ENCODE peak calls at places on chromosomes 5 and 9, in seven cellular contexts. One of them, this sample, is unnamed.
A peak's percentile ranks its signal among the peaks of the same experiment; 100 is the strongest.

GRCh38 chr9:93299418-93300174 is 115.7 kb downstream of the WNK2 start:
- DNase-seq in hepatocyte: no peak
- DNase-seq in mucosa of descending colon: peak; percentile 66
- DNase-seq in IMR-90: no peak
- DNase-seq in suprapubic skin: peak; percentile 44
- DNase-seq in GM23248: no peak
- DNase-seq in iPS DF 6.9: no peak
- DNase-seq in this sample: peak; percentile 18

GRCh38 chr9:73441890-73442818 is 290.5 kb downstream of the ANXA1 start:
- DNase-seq in hepatocyte: no peak
- DNase-seq in mucosa of descending colon: no peak
- DNase-seq in IMR-90: no peak
- DNase-seq in suprapubic skin: no peak
- DNase-seq in GM23248: peak; percentile 9
- DNase-seq in iPS DF 6.9: peak; percentile 39
- DNase-seq in this sample: no peak

GRCh38 chr5:81147970-81148571 is 85.1 kb upstream of the CKMT2 start:
- DNase-seq in hepatocyte: no peak
- DNase-seq in mucosa of descending colon: no peak
- DNase-seq in IMR-90: no peak
- DNase-seq in suprapubic skin: no peak
- DNase-seq in GM23248: no peak
- DNase-seq in iPS DF 6.9: no peak
- DNase-seq in this sample: no peak

GRCh38 chr5:174166231-174167079 is 120.9 kb downstream of the NSG2 start:
- DNase-seq in hepatocyte: no peak
- DNase-seq in mucosa of descending colon: no peak
- DNase-seq in IMR-90: no peak
- DNase-seq in suprapubic skin: no peak
- DNase-seq in GM23248: no peak
- DNase-seq in iPS DF 6.9: no peak
- DNase-seq in this sample: peak; percentile 50

GRCh38 chr5:2902186-2902585 is 150.7 kb upstream of the IRX2 start:
- DNase-seq in hepatocyte: no peak
- DNase-seq in mucosa of descending colon: no peak
- DNase-seq in IMR-90: no peak
- DNase-seq in suprapubic skin: no peak
- DNase-seq in GM23248: no peak
- DNase-seq in iPS DF 6.9: no peak
- DNase-seq in this sample: no peak

GRCh38 chr5:138369249-138369648 is 16.8 kb downstream of the KDM3B start:
- DNase-seq in hepatocyte: no peak
- DNase-seq in mucosa of descending colon: no peak
- DNase-seq in IMR-90: no peak
- DNase-seq in suprapubic skin: no peak
- DNase-seq in GM23248: no peak
- DNase-seq in iPS DF 6.9: no peak
- DNase-seq in this sample: no peak

GRCh38 chr5:142152383-142152730 is 43.8 kb downstream of the NDFIP1 start:
- DNase-seq in hepatocyte: no peak
- DNase-seq in mucosa of descending colon: no peak
- DNase-seq in IMR-90: peak; percentile 40
- DNase-seq in suprapubic skin: no peak
- DNase-seq in GM23248: peak; percentile 21
- DNase-seq in iPS DF 6.9: no peak
- DNase-seq in this sample: no peak

GRCh38 chr5:174307656-174308271 is 262.3 kb downstream of the NSG2 start:
- DNase-seq in hepatocyte: no peak
- DNase-seq in mucosa of descending colon: no peak
- DNase-seq in IMR-90: no peak
- DNase-seq in suprapubic skin: no peak
- DNase-seq in GM23248: no peak
- DNase-seq in iPS DF 6.9: no peak
- DNase-seq in this sample: no peak

GRCh38 chr5:159310492-159310891 is 19.8 kb downstream of the IL12B start:
- DNase-seq in hepatocyte: peak; percentile 74
- DNase-seq in mucosa of descending colon: peak; percentile 56
- DNase-seq in IMR-90: no peak
- DNase-seq in suprapubic skin: no peak
- DNase-seq in GM23248: no peak
- DNase-seq in iPS DF 6.9: no peak
- DNase-seq in this sample: no peak

GRCh38 chr9:120324996-120325642 is 254.8 kb downstream of the CDK5RAP2 start:
- DNase-seq in hepatocyte: no peak
- DNase-seq in mucosa of descending colon: no peak
- DNase-seq in IMR-90: no peak
- DNase-seq in suprapubic skin: no peak
- DNase-seq in GM23248: no peak
- DNase-seq in iPS DF 6.9: peak; percentile 41
- DNase-seq in this sample: no peak

GRCh38 chr5:123512631-123513461 is 869 bp downstream of the CSNK1G3 start:
- DNase-seq in hepatocyte: peak; percentile 41
- DNase-seq in mucosa of descending colon: peak; percentile 70
- DNase-seq in IMR-90: peak; percentile 30
- DNase-seq in suprapubic skin: peak; percentile 78
- DNase-seq in GM23248: peak; percentile 58
- DNase-seq in iPS DF 6.9: no peak
- DNase-seq in this sample: peak; percentile 64

GRCh38 chr5:1033606-1034420 is 25.2 kb downstream of the NKD2 start:
- DNase-seq in hepatocyte: no peak
- DNase-seq in mucosa of descending colon: no peak
- DNase-seq in IMR-90: no peak
- DNase-seq in suprapubic skin: no peak
- DNase-seq in GM23248: no peak
- DNase-seq in iPS DF 6.9: no peak
- DNase-seq in this sample: no peak

GRCh38 chr5:103465891-103466290 is 96.7 kb downstream of the NUDT12 start:
- DNase-seq in hepatocyte: no peak
- DNase-seq in mucosa of descending colon: no peak
- DNase-seq in IMR-90: no peak
- DNase-seq in suprapubic skin: no peak
- DNase-seq in GM23248: peak; percentile 35
- DNase-seq in iPS DF 6.9: no peak
- DNase-seq in this sample: no peak

GRCh38 chr5:112762113-112762810 is 24.6 kb downstream of the APC start:
- DNase-seq in hepatocyte: no peak
- DNase-seq in mucosa of descending colon: no peak
- DNase-seq in IMR-90: peak; percentile 40
- DNase-seq in suprapubic skin: no peak
- DNase-seq in GM23248: peak; percentile 70
- DNase-seq in iPS DF 6.9: no peak
- DNase-seq in this sample: no peak

GRCh38 chr9:100756217-100756616 is 178.3 kb downstream of the CAVIN4 start:
- DNase-seq in hepatocyte: no peak
- DNase-seq in mucosa of descending colon: no peak
- DNase-seq in IMR-90: no peak
- DNase-seq in suprapubic skin: no peak
- DNase-seq in GM23248: peak; percentile 1
- DNase-seq in iPS DF 6.9: no peak
- DNase-seq in this sample: no peak

GRCh38 chr5:134647750-134648424 is 698 bp upstream of the SEC24A start:
- DNase-seq in hepatocyte: peak; percentile 32
- DNase-seq in mucosa of descending colon: no peak
- DNase-seq in IMR-90: peak; percentile 35
- DNase-seq in suprapubic skin: no peak
- DNase-seq in GM23248: peak; percentile 75
- DNase-seq in iPS DF 6.9: no peak
- DNase-seq in this sample: no peak

GRCh38 chr5:131386779-131387178 is 122.9 kb downstream of the CDC42SE2 start:
- DNase-seq in hepatocyte: peak; percentile 10
- DNase-seq in mucosa of descending colon: no peak
- DNase-seq in IMR-90: peak; percentile 20
- DNase-seq in suprapubic skin: no peak
- DNase-seq in GM23248: no peak
- DNase-seq in iPS DF 6.9: no peak
- DNase-seq in this sample: no peak

GRCh38 chr9:114759512-114759911 is 46.3 kb downstream of the TNFSF15 start:
- DNase-seq in hepatocyte: no peak
- DNase-seq in mucosa of descending colon: no peak
- DNase-seq in IMR-90: no peak
- DNase-seq in suprapubic skin: no peak
- DNase-seq in GM23248: no peak
- DNase-seq in iPS DF 6.9: no peak
- DNase-seq in this sample: no peak

GRCh38 chr9:5783982-5784381 is 48.9 kb downstream of the ERMP1 start:
- DNase-seq in hepatocyte: no peak
- DNase-seq in mucosa of descending colon: no peak
- DNase-seq in IMR-90: peak; percentile 31
- DNase-seq in suprapubic skin: no peak
- DNase-seq in GM23248: peak; percentile 4
- DNase-seq in iPS DF 6.9: no peak
- DNase-seq in this sample: no peak

GRCh38 chr5:54873696-54874095 is 111.7 kb downstream of the ESM1 start:
- DNase-seq in hepatocyte: no peak
- DNase-seq in mucosa of descending colon: no peak
- DNase-seq in IMR-90: no peak
- DNase-seq in suprapubic skin: no peak
- DNase-seq in GM23248: peak; percentile 9
- DNase-seq in iPS DF 6.9: no peak
- DNase-seq in this sample: no peak

GRCh38 chr5:136058031-136058971 is 29.5 kb downstream of the TGFBI start:
- DNase-seq in hepatocyte: peak; percentile 93
- DNase-seq in mucosa of descending colon: no peak
- DNase-seq in IMR-90: peak; percentile 100
- DNase-seq in suprapubic skin: no peak
- DNase-seq in GM23248: peak; percentile 96
- DNase-seq in iPS DF 6.9: no peak
- DNase-seq in this sample: no peak

GRCh38 chr5:86878250-86878649 is 260.5 kb downstream of the COX7C start:
- DNase-seq in hepatocyte: no peak
- DNase-seq in mucosa of descending colon: no peak
- DNase-seq in IMR-90: no peak
- DNase-seq in suprapubic skin: no peak
- DNase-seq in GM23248: no peak
- DNase-seq in iPS DF 6.9: no peak
- DNase-seq in this sample: no peak

DNA sequence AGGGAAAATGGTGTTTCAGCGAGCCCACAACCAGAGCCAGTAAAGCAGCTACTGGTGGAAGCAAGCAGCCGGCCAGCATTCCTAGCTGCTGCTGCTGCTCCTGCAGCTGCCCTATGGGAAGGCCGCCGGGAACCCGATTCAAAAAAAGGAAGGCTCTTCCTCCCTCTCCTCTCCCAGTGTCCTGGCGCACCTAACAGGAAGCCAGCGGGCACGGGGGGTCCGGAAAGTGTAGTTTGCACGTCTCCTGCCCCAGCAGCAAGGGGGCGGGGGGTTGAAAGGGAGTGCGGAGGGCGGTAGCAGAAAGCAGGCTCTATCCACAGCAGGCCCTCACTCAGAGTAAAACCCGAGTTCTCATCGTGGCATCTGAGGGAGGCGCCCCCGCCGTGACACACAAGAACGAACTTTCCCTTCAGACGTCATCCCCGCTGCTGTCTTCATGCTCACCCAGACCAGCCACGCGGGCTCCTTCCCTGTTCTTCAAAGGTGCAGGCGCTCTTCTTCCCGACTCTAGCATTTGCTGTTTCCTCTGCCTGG is 16.5 kb downstream of the GRXCR2 start:
- DNase-seq in hepatocyte: peak; percentile 73
- DNase-seq in mucosa of descending colon: peak; percentile 40
- DNase-seq in IMR-90: peak; percentile 83
- DNase-seq in suprapubic skin: peak; percentile 66
- DNase-seq in GM23248: peak; percentile 83
- DNase-seq in iPS DF 6.9: peak; percentile 60
- DNase-seq in this sample: peak; percentile 72
- H3K4me3 ChIP-seq in hepatocyte: no peak overlapping the region
- H3K4me3 ChIP-seq in mucosa of descending colon: no peak overlapping the region
- H3K4me3 ChIP-seq in IMR-90: no peak overlapping the region
- H3K4me3 ChIP-seq in suprapubic skin: peak overlapping the region; percentile 39
- H3K4me3 ChIP-seq in GM23248: peak overlapping the region; percentile 49
- H3K4me3 ChIP-seq in iPS DF 6.9: peak overlapping the region; percentile 33
- H3K4me3 ChIP-seq in this sample: peak overlapping the region; percentile 39

DNA sequence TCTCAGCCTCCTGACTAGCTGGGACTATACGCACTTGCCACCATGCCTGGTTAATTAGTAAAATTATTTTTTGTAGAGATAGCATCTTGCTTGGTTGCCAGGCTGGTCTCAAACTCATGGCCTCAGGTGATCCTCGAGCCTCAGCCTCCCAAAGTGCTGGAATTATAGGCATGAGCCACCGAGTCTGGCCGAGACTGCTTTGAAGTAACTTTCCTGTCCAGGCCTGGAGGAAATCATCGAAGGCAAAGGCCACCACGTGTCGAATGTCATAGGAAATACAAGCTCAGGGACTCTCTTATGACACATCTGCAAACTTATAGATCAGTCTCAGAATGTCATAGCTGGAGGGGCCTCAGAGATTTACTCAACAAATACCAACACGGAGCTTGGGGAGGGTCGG is 25.1 kb downstream of the RAPGEF1 start:
- DNase-seq in hepatocyte: no peak
- DNase-seq in mucosa of descending colon: no peak
- DNase-seq in IMR-90: no peak
- DNase-seq in suprapubic skin: no peak
- DNase-seq in GM23248: no peak
- DNase-seq in iPS DF 6.9: no peak
- DNase-seq in this sample: no peak
- H3K4me1 ChIP-seq in hepatocyte: peaks cover 16% of the 10 kb centered on the region
- H3K4me1 ChIP-seq in mucosa of descending colon: no peaks in the 10 kb centered on the region
- H3K4me1 ChIP-seq in IMR-90: peaks cover 10% of the 10 kb centered on the region
- H3K4me1 ChIP-seq in suprapubic skin: peaks cover 59% of the 10 kb centered on the region
- H3K4me1 ChIP-seq in GM23248: peaks cover 18% of the 10 kb centered on the region
- H3K4me1 ChIP-seq in iPS DF 6.9: peaks cover 2% of the 10 kb centered on the region
- H3K4me1 ChIP-seq in this sample: peaks cover 3% of the 10 kb centered on the region

GRCh38 chr5:39177629-39177959 is 41.8 kb downstream of the FYB1 start:
- DNase-seq in hepatocyte: no peak
- DNase-seq in mucosa of descending colon: no peak
- DNase-seq in IMR-90: no peak
- DNase-seq in suprapubic skin: no peak
- DNase-seq in GM23248: no peak
- DNase-seq in iPS DF 6.9: no peak
- DNase-seq in this sample: no peak

GRCh38 chr5:39173069-39173468 is 46.3 kb downstream of the FYB1 start:
- DNase-seq in hepatocyte: no peak
- DNase-seq in mucosa of descending colon: no peak
- DNase-seq in IMR-90: no peak
- DNase-seq in suprapubic skin: no peak
- DNase-seq in GM23248: no peak
- DNase-seq in iPS DF 6.9: no peak
- DNase-seq in this sample: no peak

GRCh38 chr5:39176740-39177628 is 42.4 kb downstream of the FYB1 start:
- DNase-seq in hepatocyte: no peak
- DNase-seq in mucosa of descending colon: no peak
- DNase-seq in IMR-90: no peak
- DNase-seq in suprapubic skin: no peak
- DNase-seq in GM23248: no peak
- DNase-seq in iPS DF 6.9: no peak
- DNase-seq in this sample: no peak

GRCh38 chr5:39178171-39178570 is 41.2 kb downstream of the FYB1 start:
- DNase-seq in hepatocyte: no peak
- DNase-seq in mucosa of descending colon: no peak
- DNase-seq in IMR-90: peak; percentile 65
- DNase-seq in suprapubic skin: no peak
- DNase-seq in GM23248: peak; percentile 68
- DNase-seq in iPS DF 6.9: no peak
- DNase-seq in this sample: no peak

GRCh38 chr5:39175273-39175955 is 43.9 kb downstream of the FYB1 start:
- DNase-seq in hepatocyte: no peak
- DNase-seq in mucosa of descending colon: no peak
- DNase-seq in IMR-90: no peak
- DNase-seq in suprapubic skin: no peak
- DNase-seq in GM23248: no peak
- DNase-seq in iPS DF 6.9: no peak
- DNase-seq in this sample: no peak
- H3K4me3 ChIP-seq in hepatocyte: no peak overlapping the region
- H3K4me3 ChIP-seq in mucosa of descending colon: no peak overlapping the region
- H3K4me3 ChIP-seq in IMR-90: no peak overlapping the region
- H3K4me3 ChIP-seq in suprapubic skin: no peak overlapping the region
- H3K4me3 ChIP-seq in GM23248: no peak overlapping the region
- H3K4me3 ChIP-seq in iPS DF 6.9: no peak overlapping the region
- H3K4me3 ChIP-seq in this sample: no peak overlapping the region

GRCh38 chr9:34579819-34580185 is 9.7 kb downstream of the CNTFR start:
- DNase-seq in hepatocyte: no peak
- DNase-seq in mucosa of descending colon: no peak
- DNase-seq in IMR-90: no peak
- DNase-seq in suprapubic skin: no peak
- DNase-seq in GM23248: no peak
- DNase-seq in iPS DF 6.9: no peak
- DNase-seq in this sample: no peak
- H3K4me1 ChIP-seq in hepatocyte: peaks cover 28% of the 10 kb centered on the region
- H3K4me1 ChIP-seq in mucosa of descending colon: peaks cover 14% of the 10 kb centered on the region
- H3K4me1 ChIP-seq in IMR-90: no peaks in the 10 kb centered on the region
- H3K4me1 ChIP-seq in suprapubic skin: peaks cover 19% of the 10 kb centered on the region
- H3K4me1 ChIP-seq in GM23248: no peaks in the 10 kb centered on the region
- H3K4me1 ChIP-seq in iPS DF 6.9: peaks cover 10% of the 10 kb centered on the region
- H3K4me1 ChIP-seq in this sample: peaks cover 9% of the 10 kb centered on the region